ENCODE peak calls at places on chromosomes 13 and 19, in six cellular contexts. One of them, this sample, is unnamed.

GRCh38 chr19:19049406-19049805 is 14.4 kb upstream of the SLC25A42 start:
- DNase-seq in testis: no peak
- DNase-seq in GM13977: no peak
- DNase-seq in astrocyte of the spinal cord: no peak
- DNase-seq in GM12865: no peak
- DNase-seq in hepatocyte: no peak
- DNase-seq in this sample: no peak

GRCh38 chr13:29964181-29964845 is 113.9 kb upstream of the UBL3 start:
- DNase-seq in testis: no peak
- DNase-seq in hepatocyte: no peak
- DNase-seq in GM12865: peak; percentile 26
- DNase-seq in GM13977: no peak
- DNase-seq in astrocyte of the spinal cord: no peak
- DNase-seq in this sample: no peak

GRCh38 chr13:104773775-104774174 is 1707.6 kb upstream of the SLC10A2 start:
- DNase-seq in GM13977: peak; percentile 16
- DNase-seq in hepatocyte: peak; percentile 69
- DNase-seq in GM12865: peak; percentile 58
- DNase-seq in astrocyte of the spinal cord: peak; percentile 69
- DNase-seq in testis: no peak
- DNase-seq in this sample: no peak

GRCh38 chr19:3116621-3117020 is 19.2 kb upstream of the GNA15 start:
- DNase-seq in hepatocyte: no peak
- DNase-seq in testis: no peak
- DNase-seq in GM13977: no peak
- DNase-seq in astrocyte of the spinal cord: no peak
- DNase-seq in GM12865: no peak
- DNase-seq in this sample: no peak

GRCh38 chr19:19402656-19403372 is 2.7 kb upstream of the GATAD2A start:
- DNase-seq in astrocyte of the spinal cord: no peak
- DNase-seq in GM13977: no peak
- DNase-seq in GM12865: no peak
- DNase-seq in testis: no peak
- DNase-seq in hepatocyte: no peak
- DNase-seq in this sample: no peak

GRCh38 chr19:6495947-6496346 is 6.2 kb downstream of the TUBB4A start:
- DNase-seq in testis: no peak
- DNase-seq in astrocyte of the spinal cord: no peak
- DNase-seq in hepatocyte: no peak
- DNase-seq in GM12865: no peak
- DNase-seq in GM13977: peak; percentile 6
- DNase-seq in this sample: no peak

GRCh38 chr13:99436686-99437416 is 64.4 kb upstream of the TM9SF2 start:
- DNase-seq in testis: peak; percentile 94
- DNase-seq in hepatocyte: peak; percentile 91
- DNase-seq in GM12865: peak; percentile 94
- DNase-seq in astrocyte of the spinal cord: peak; percentile 87
- DNase-seq in GM13977: peak; percentile 79
- DNase-seq in this sample: peak; percentile 88

GRCh38 chr13:22793598-22794134 is 387.1 kb upstream of the SGCG start:
- DNase-seq in GM13977: no peak
- DNase-seq in hepatocyte: peak; percentile 73
- DNase-seq in astrocyte of the spinal cord: peak; percentile 33
- DNase-seq in GM12865: no peak
- DNase-seq in testis: no peak
- DNase-seq in this sample: no peak

GRCh38 chr19:10753305-10753704 is 35.4 kb downstream of the DNM2 start:
- DNase-seq in GM13977: no peak
- DNase-seq in hepatocyte: no peak
- DNase-seq in testis: no peak
- DNase-seq in GM12865: no peak
- DNase-seq in astrocyte of the spinal cord: no peak
- DNase-seq in this sample: no peak

GRCh38 chr13:109345433-109345941 is 440.9 kb downstream of the IRS2 start:
- DNase-seq in hepatocyte: no peak
- DNase-seq in GM13977: no peak
- DNase-seq in testis: no peak
- DNase-seq in astrocyte of the spinal cord: peak; percentile 79
- DNase-seq in GM12865: no peak
- DNase-seq in this sample: no peak

GRCh38 chr13:114129649-114130062 is 2.8 kb downstream of the RASA3 start:
- DNase-seq in GM12865: peak; percentile 60
- DNase-seq in hepatocyte: no peak
- DNase-seq in astrocyte of the spinal cord: no peak
- DNase-seq in GM13977: no peak
- DNase-seq in testis: no peak
- DNase-seq in this sample: no peak

GRCh38 chr19:31252476-31252875 is 96.8 kb downstream of the TSHZ3 start:
- DNase-seq in astrocyte of the spinal cord: no peak
- DNase-seq in GM13977: no peak
- DNase-seq in testis: no peak
- DNase-seq in GM12865: no peak
- DNase-seq in hepatocyte: no peak
- DNase-seq in this sample: no peak

GRCh38 chr19:31254611-31255010 is 94.6 kb downstream of the TSHZ3 start:
- DNase-seq in testis: no peak
- DNase-seq in GM13977: no peak
- DNase-seq in astrocyte of the spinal cord: no peak
- DNase-seq in hepatocyte: no peak
- DNase-seq in GM12865: no peak
- DNase-seq in this sample: no peak

GRCh38 chr19:31253816-31254551 is 95.3 kb downstream of the TSHZ3 start:
- DNase-seq in GM13977: no peak
- DNase-seq in testis: no peak
- DNase-seq in astrocyte of the spinal cord: peak; percentile 45
- DNase-seq in GM12865: no peak
- DNase-seq in hepatocyte: peak; percentile 34
- DNase-seq in this sample: no peak

DNA sequence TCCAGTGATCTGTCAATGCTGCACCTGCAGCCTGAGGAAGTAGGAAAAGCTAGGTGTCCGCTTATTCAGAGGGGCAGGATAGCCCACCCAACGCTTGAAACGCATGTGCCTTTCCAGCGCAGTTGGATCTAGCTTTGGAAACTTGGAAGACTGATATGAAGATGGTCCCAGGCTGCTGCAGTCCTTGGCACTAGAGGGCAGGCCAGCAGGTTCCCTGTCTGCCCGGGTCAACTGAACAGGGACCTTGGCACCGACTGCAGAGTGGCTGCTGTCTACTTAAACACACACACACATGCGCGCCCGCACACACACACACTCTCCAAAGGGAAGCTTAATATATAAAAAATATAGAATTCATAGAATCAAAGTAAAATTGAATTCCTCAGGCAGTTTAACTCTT is 100.0 kb downstream of the TSHZ3 start:
- DNase-seq in GM12865: no peak
- DNase-seq in testis: peak; percentile 62
- DNase-seq in astrocyte of the spinal cord: no peak
- DNase-seq in GM13977: no peak
- DNase-seq in hepatocyte: no peak
- DNase-seq in this sample: no peak
- TF ChIP-seq CTCF in GM12865: no peak
- TF ChIP-seq CTCF in testis: no peak
- TF ChIP-seq CTCF in astrocyte of the spinal cord: peak; percentile 11
- TF ChIP-seq CTCF in GM13977: no peak
- TF ChIP-seq CTCF in hepatocyte: no peak
- TF ChIP-seq CTCF in this sample: no peak

DNA sequence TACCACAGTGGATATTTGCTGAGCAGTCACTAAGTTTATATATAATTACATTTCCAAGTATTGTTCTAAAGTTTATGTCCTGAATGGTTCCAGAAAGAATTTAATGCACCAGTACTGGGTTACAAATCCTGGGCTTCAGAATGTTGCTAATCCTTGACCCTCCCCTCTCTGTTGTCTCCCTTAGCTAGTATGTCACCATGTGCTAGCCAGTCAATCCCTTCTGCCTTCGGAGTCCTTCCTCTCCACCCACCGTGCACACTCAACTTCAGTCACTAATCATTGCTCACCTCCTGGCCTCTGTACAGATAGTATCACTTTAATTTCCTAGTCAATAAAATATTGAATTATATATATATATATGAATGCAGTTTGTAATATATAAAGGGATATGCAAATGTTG is 7.5 kb downstream of the FAM124A start:
- DNase-seq in astrocyte of the spinal cord: no peak
- DNase-seq in GM13977: no peak
- DNase-seq in GM12865: no peak
- DNase-seq in testis: no peak
- DNase-seq in hepatocyte: no peak
- DNase-seq in this sample: no peak
- TF ChIP-seq CTCF in astrocyte of the spinal cord: no peak
- TF ChIP-seq CTCF in GM13977: no peak
- TF ChIP-seq CTCF in GM12865: no peak
- TF ChIP-seq CTCF in testis: no peak
- TF ChIP-seq CTCF in hepatocyte: no peak
- TF ChIP-seq CTCF in this sample: no peak

GRCh38 chr19:45774765-45775164 is 5.7 kb upstream of the SIX5 start:
- DNase-seq in testis: no peak
- DNase-seq in GM12865: no peak
- DNase-seq in GM13977: no peak
- DNase-seq in astrocyte of the spinal cord: no peak
- DNase-seq in hepatocyte: no peak
- DNase-seq in this sample: no peak
- TF ChIP-seq CTCF in testis: no peak
- TF ChIP-seq CTCF in GM12865: no peak
- TF ChIP-seq CTCF in GM13977: no peak
- TF ChIP-seq CTCF in astrocyte of the spinal cord: no peak
- TF ChIP-seq CTCF in hepatocyte: no peak
- TF ChIP-seq CTCF in this sample: no peak

GRCh38 chr13:28679628-28680027 is 20.7 kb downstream of the POMP start:
- DNase-seq in testis: no peak
- DNase-seq in GM13977: no peak
- DNase-seq in GM12865: no peak
- DNase-seq in astrocyte of the spinal cord: peak; percentile 30
- DNase-seq in hepatocyte: peak; percentile 11
- DNase-seq in this sample: no peak
- TF ChIP-seq CTCF in testis: no peak
- TF ChIP-seq CTCF in GM13977: peak; percentile 33
- TF ChIP-seq CTCF in GM12865: no peak
- TF ChIP-seq CTCF in astrocyte of the spinal cord: peak; percentile 37
- TF ChIP-seq CTCF in hepatocyte: peak; percentile 50
- TF ChIP-seq CTCF in this sample: peak; percentile 34

GRCh38 chr13:36354842-36355241 is 8.6 kb upstream of the SPART start:
- DNase-seq in hepatocyte: no peak
- DNase-seq in astrocyte of the spinal cord: no peak
- DNase-seq in GM13977: no peak
- DNase-seq in testis: no peak
- DNase-seq in GM12865: no peak
- DNase-seq in this sample: no peak
- TF ChIP-seq CTCF in hepatocyte: no peak
- TF ChIP-seq CTCF in astrocyte of the spinal cord: no peak
- TF ChIP-seq CTCF in GM13977: no peak
- TF ChIP-seq CTCF in testis: no peak
- TF ChIP-seq CTCF in GM12865: no peak
- TF ChIP-seq CTCF in this sample: no peak

DNA sequence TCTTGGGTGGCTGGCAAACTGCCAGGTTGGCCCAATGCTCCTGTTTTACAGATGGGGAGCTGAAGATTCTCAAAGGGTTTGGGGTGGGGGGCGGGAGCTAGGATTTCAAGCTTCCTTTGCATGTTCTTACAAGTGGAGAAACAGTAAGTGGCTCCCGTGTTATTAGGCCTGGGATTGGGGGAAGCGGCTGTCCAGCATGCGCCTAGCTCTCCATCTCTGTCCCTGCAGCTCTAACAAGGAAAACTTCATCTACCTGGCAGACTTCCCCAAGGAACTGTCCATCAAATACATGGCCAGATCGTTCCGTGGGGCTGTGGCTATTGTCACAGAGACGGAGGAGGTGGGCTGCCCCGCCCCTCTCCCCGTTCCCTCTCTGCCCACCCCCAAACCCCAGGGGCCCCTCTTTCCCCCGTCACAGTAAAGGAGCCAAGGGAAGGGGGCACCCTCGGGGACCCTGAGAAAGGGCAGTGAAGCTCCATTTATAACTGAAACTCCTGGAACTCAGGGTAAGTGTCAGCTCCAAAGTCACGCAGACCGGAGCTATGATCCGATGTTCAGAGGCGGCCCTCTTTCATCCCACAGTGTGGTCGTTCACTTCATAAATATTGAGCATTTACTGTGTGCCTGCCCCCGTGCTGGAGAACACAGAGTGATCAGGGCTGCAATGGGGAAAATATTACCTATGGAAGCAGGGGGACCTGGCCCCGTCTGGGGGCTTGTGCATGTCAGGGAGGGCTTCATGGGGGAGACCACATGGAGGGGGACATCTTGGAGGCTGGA is 14.9 kb upstream of the PSMD8 start:
- DNase-seq in hepatocyte: no peak
- DNase-seq in astrocyte of the spinal cord: no peak
- DNase-seq in GM13977: no peak
- DNase-seq in GM12865: no peak
- DNase-seq in testis: no peak
- DNase-seq in this sample: no peak
- TF ChIP-seq CTCF in hepatocyte: no peak
- TF ChIP-seq CTCF in astrocyte of the spinal cord: no peak
- TF ChIP-seq CTCF in GM13977: no peak
- TF ChIP-seq CTCF in GM12865: no peak
- TF ChIP-seq CTCF in testis: no peak
- TF ChIP-seq CTCF in this sample: no peak

DNA sequence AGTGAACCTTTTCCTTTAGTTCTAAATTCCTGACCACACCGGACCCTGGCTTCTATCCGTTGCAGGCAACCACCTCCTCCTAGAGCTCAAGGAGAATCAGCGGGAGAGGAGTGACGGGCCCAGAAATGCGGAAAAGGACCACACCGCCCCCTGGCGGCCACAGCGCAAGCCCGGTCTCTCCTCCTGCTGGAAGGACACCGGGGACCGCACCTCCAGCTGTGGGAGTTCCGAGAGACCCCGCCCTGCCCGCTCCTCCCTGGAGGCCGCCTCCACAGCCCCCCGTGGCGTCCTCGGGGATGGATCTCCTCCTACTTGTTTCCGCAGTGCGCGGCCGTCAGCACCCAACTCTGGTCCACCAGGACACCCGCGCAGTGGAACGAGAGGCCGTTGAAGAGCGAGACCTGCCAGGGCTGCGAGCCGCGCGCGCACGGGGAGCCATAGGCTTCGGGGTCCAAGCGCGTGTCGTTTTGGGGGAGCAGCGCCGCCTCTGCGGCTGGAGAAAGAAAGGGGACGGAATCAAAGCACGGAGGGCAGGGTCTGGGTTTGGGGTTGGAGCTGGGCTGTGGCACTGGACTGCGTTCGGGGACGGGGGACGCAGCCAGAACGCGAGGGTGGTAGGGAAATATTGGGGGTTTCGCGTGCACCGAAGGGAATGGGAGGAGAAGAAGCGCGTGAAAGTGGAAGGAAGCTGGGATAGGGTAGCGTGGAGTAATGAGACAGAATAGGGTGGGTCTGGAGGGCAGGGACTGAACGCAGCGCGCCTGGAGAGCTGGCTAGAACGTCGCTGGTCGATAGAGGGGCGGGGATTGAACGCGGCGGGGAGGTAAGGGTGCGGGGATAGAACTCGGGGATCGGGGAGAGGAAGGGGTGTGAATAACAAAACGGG is 2.5 kb downstream of the KLK10 start:
- DNase-seq in GM12865: peak; percentile 53
- DNase-seq in hepatocyte: peak; percentile 69
- DNase-seq in GM13977: peak; percentile 93
- DNase-seq in testis: peak; percentile 87
- DNase-seq in astrocyte of the spinal cord: no peak
- DNase-seq in this sample: peak; percentile 84
- TF ChIP-seq CTCF in GM12865: peak; percentile 72
- TF ChIP-seq CTCF in hepatocyte: peak; percentile 62
- TF ChIP-seq CTCF in GM13977: peak; percentile 96
- TF ChIP-seq CTCF in testis: peak; percentile 89
- TF ChIP-seq CTCF in astrocyte of the spinal cord: peak; percentile 37
- TF ChIP-seq CTCF in this sample: peak; percentile 87

This sample was measured in glutamatergic neuron.